ENCODE peak calls at places on chromosomes 5 and 9, in five cellular contexts. P, A, E, O and K are unnamed samples. For H3K4me1, the result is how much of the 10 kb centered on the place peaks cover.

GRCh38 chr5:172854958-172855357 is 20.9 kb downstream of the ERGIC1 start:
- ATAC-seq in P (peak), A (no peak), E (no peak), O (no peak), K (no peak)

GRCh38 chr9:95249986-95250385 is 67.5 kb downstream of the FANCC start:
- ATAC-seq in P (no peak), A (peak), E (no peak), O (no peak), K (no peak)

GRCh38 chr5:149392718-149393117 is 13.6 kb upstream of the IL17B start:
- ATAC-seq in P (no peak), A (no peak), E (no peak), O (no peak), K (no peak)

GRCh38 chr5:26329562-26330189 is 708.7 kb downstream of the CDH9 start:
- ATAC-seq in P (peak), A (no peak), E (no peak), O (no peak), K (no peak)

GRCh38 chr9:23541976-23542375 is 284.1 kb downstream of the ELAVL2 start:
- ATAC-seq in P (no peak), A (no peak), E (no peak), O (no peak), K (peak)

GRCh38 chr9:133715295-133715865 is 22.8 kb downstream of the SARDH start:
- ATAC-seq in P (peak), A (peak), E (no peak), O (peak), K (peak)

GRCh38 chr5:80149161-80149609 is 106.7 kb downstream of the SERINC5 start:
- ATAC-seq in P (no peak), A (no peak), E (no peak), O (no peak), K (no peak)

GRCh38 chr9:36793277-36793676 is 220.6 kb downstream of the MELK start:
- ATAC-seq in P (no peak), A (no peak), E (no peak), O (no peak), K (no peak)

GRCh38 chr5:180235077-180235476 is 26.1 kb upstream of the RASGEF1C start:
- ATAC-seq in P (no peak), A (no peak), E (no peak), O (no peak), K (no peak)

GRCh38 chr9:27436234-27436633 is 87.9 kb upstream of the IFNK start:
- ATAC-seq in P (peak), A (peak), E (no peak), O (no peak), K (no peak)

GRCh38 chr9:95953986-95954385 is 78.5 kb downstream of the ERCC6L2 start:
- ATAC-seq in P (no peak), A (no peak), E (no peak), O (no peak), K (no peak)

GRCh38 chr5:43676083-43676840 is 73.3 kb downstream of the NNT start:
- ATAC-seq in P (no peak), A (no peak), E (no peak), O (no peak), K (no peak)

GRCh38 chr5:179278546-179278945 is 66.7 kb downstream of the ADAMTS2 start:
- ATAC-seq in P (no peak), A (no peak), E (no peak), O (no peak), K (no peak)

GRCh38 chr9:18594837-18595236 is 120.9 kb downstream of the ADAMTSL1 start:
- ATAC-seq in P (no peak), A (no peak), E (no peak), O (no peak), K (no peak)

GRCh38 chr5:154800582-154800981 is 45.4 kb downstream of the LARP1 start:
- ATAC-seq in P (no peak), A (no peak), E (no peak), O (no peak), K (no peak)

GRCh38 chr9:73154760-73155159 is 3.1 kb downstream of the ANXA1 start:
- ATAC-seq in P (peak), A (no peak), E (no peak), O (no peak), K (no peak)

GRCh38 chr9:70403618-70404025 is 10.8 kb downstream of the KLF9 start:
- ATAC-seq in P (peak), A (peak), E (peak), O (no peak), K (no peak)

GRCh38 chr5:114360362-114360761 is 1.5 kb upstream of the KCNN2 start:
- ATAC-seq in P (no peak), A (no peak), E (no peak), O (no peak), K (no peak)

GRCh38 chr5:83148370-83148769 is 71.0 kb downstream of the XRCC4 start:
- ATAC-seq in P (no peak), A (no peak), E (no peak), O (no peak), K (no peak)

GRCh38 chr5:17079562-17079961 is 137.9 kb upstream of the BASP1 start:
- ATAC-seq in P (peak), A (no peak), E (no peak), O (peak), K (peak)

GRCh38 chr9:74942801-74943200 is 9.9 kb downstream of the C9orf40 start:
- ATAC-seq in P (no peak), A (no peak), E (no peak), O (no peak), K (no peak)

GRCh38 chr5:168951764-168952163 is 349.2 kb downstream of the SLIT3 start:
- ATAC-seq in P (no peak), A (no peak), E (no peak), O (no peak), K (no peak)

GRCh38 chr9:107819772-107820171 is 330.2 kb upstream of the KLF4 start:
- ATAC-seq in P (peak), A (no peak), E (no peak), O (no peak), K (no peak)

GRCh38 chr9:13651969-13652663 is 372.6 kb upstream of the MPDZ start:
- ATAC-seq in P (no peak), A (no peak), E (peak), O (peak), K (no peak)
- H3K27ac ChIP-seq in P (no peak), A (no peak), E (no peak), O (peak), K (no peak)

DNA sequence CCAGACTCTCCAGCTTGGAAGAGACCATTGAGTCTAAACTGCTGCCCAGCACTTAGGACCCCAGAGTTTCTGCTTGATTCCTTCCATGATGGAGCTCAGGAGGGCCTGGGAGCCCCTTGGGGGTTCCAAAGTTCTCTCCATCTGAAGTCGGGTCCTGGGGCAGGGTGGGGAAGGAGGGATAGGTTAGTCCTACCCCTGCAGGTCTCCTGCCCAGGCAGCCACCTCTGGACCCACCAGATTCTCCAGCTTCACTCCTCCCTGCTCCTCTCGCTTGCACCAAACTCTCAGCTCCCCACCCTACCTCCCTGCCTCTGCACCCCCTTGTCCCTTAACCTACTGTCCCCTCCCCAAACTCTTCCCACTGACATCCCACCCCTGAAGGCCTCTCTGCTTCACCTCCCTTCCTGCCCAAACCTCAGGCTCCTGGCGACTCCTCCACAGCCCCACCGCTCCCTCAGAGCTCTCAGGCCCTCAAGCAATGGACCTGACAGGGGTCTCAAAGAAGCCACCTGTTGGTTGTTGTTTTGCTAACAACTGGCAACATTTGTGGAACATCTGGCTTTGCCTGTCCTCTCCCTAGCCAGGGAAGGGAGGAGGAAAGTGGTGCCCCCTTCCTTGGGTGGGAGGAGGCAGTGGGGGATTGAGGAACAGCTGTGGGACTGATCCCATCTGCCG is 137.5 kb downstream of the RGS3 start:
- ATAC-seq in P (no peak), A (no peak), E (no peak), O (no peak), K (no peak)
- H3K4me1 ChIP-seq in P (under half), A (under half), E (under half), O (half or more), K (half or more)

GRCh38 chr9:127938298-127938690 is 640 bp upstream of the DPM2 start:
- ATAC-seq in P (peak), A (peak), E (peak), O (peak), K (peak)
- H3K4me3 ChIP-seq in P (peak), A (no peak), E (peak), O (peak), K (peak)

GRCh38 chr9:129891519-129891918 is 56.3 kb downstream of the USP20 start:
- ATAC-seq in P (no peak), A (no peak), E (no peak), O (no peak), K (no peak)

GRCh38 chr9:129888085-129888808 is 53.0 kb downstream of the USP20 start:
- ATAC-seq in P (no peak), A (no peak), E (no peak), O (no peak), K (no peak)

GRCh38 chr9:129889936-129890717 is 54.9 kb downstream of the USP20 start:
- ATAC-seq in P (peak), A (no peak), E (no peak), O (no peak), K (no peak)

GRCh38 chr9:129888809-129889460 is 53.7 kb downstream of the USP20 start:
- ATAC-seq in P (no peak), A (no peak), E (no peak), O (no peak), K (no peak)

DNA sequence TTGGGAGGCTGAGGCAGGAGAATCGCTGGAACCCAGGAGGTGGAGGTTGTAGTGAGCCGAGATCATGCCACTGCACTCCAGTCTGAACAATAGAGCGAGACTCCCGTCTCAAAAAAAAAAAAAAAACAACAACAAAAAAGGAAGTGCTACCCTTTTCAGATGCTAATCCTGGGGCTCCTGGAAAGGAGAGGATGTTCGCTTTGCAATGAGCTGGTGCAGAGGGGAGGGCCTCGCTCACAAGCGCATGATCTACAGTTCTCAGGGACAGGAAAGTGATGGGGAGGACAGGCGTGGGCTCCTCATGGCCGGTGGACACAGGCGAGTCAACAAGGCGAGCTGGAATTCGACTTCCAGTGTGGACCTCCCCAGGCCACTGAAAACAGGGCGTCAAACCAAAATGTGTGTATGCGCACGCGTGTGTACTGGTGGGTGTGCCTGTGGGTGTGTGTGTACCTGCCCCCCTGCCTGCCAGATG is 54.2 kb downstream of the USP20 start:
- ATAC-seq in P (no peak), A (no peak), E (no peak), O (no peak), K (no peak)
- H3K27ac ChIP-seq in P (no peak), A (no peak), E (no peak), O (peak), K (peak)

DNA sequence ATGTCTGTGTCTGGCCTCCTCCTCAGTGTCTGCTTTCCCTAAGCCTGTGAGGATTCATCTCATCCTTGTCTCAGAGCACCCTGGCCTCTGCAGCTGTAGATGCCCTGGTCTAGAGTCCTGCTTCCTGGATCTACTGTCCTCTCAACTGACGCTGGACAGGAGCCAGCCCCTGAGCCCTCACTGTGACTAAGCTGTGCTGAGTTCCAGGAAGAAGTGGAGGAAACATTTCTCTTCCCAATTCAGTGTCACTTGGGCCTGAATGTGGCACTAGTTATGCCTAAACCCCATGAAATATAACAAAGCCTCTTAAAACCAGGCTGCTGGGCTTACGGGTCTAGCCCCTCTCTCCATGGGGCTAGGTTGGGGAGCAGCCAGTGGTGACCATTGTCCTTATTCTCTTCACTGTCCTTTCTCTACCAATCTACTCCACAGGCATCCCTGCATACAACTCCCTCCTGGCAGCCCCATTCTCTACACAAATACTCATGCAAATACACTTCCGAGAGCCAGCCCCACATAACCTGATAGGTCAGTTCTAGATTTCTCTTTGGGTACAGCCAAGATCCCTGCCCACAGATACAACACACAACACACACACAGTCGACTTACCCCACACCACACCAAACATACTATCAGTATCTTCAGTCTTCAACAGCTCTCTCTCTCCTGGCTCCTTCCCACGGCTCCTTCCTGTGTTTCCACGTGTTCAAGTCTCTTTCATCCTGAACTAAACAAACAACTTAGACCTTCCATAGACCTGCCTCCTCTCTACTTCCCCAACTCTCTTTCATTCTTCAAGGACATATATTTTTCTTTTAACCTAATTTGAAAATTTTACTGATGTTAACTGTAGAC is 220.8 kb downstream of the SNX18 start:
- ATAC-seq in P (peak), A (peak), E (peak), O (peak), K (peak)
- H3K4me1 ChIP-seq in P (under half), A (under half), E (under half), O (under half), K (under half)

GRCh38 chr5:1087428-1087827 is 24.4 kb downstream of the SLC12A7 start:
- ATAC-seq in P (no peak), A (no peak), E (no peak), O (no peak), K (no peak)
- H3K4me3 ChIP-seq in P (no peak), A (no peak), E (no peak), O (no peak), K (no peak)

DNA sequence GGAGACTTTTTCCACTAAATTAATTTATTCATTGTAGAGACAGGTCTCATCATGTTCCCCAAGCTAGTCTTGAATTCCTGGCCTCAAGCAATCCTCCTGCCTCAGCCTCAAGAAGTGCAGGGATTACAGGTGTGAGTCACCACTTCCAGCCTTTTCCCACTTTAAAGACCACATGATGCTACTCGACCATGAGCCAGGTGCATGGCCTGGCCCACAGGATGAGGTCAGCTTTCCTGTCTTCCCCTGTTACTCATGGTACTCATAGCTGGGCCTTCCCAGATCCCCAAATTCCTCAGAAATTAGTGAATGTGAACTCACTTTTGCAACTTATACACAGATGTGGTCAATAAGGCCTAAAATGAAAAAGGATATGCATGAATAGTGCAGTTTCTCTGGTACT is 395.9 kb downstream of the SEMA5A start:
- ATAC-seq in P (no peak), A (no peak), E (no peak), O (no peak), K (no peak)
- H3K27ac ChIP-seq in P (no peak), A (no peak), E (no peak), O (no peak), K (no peak)